ENCODE peak calls at places on chromosomes 4 and X, in four cellular contexts. A is K562, W is WTC11, K is GM12878. E is an unnamed sample.

GRCh38 chr4:147526272-147526654 is 45.4 kb downstream of the EDNRA start:
- DNase-seq in A (no peak), W (no peak), K (no peak), E (no peak)

GRCh38 chr4:86496094-86497060 is 97.7 kb upstream of the PTPN13 start:
- DNase-seq in A (peak; percentile 56), W (peak; percentile 25), K (no peak), E (peak; percentile 52)

GRCh38 chr4:57037982-57038604 is 59.4 kb downstream of the POLR2B start:
- DNase-seq in A (peak; percentile 59), W (peak; percentile 85), K (no peak), E (peak; percentile 72)

GRCh38 chrX:29487714-29488113 is 727.6 kb upstream of the MAGEB2 start:
- DNase-seq in A (no peak), W (no peak), K (no peak), E (no peak)

GRCh38 chr4:74408639-74409038 is 36.3 kb upstream of the AREG start:
- DNase-seq in A (no peak), W (no peak), K (no peak), E (no peak)

GRCh38 chr4:98517444-98518021 is 140.9 kb downstream of the TSPAN5 start:
- DNase-seq in A (no peak), W (no peak), K (no peak), E (no peak)

GRCh38 chr4:93346840-93347239 is 481.7 kb upstream of the ATOH1 start:
- DNase-seq in A (no peak), W (peak; percentile 14), K (no peak), E (no peak)

GRCh38 chr4:54473077-54473545 is 184.6 kb upstream of the KIT start:
- DNase-seq in A (peak; percentile 76), W (no peak), K (no peak), E (no peak)

GRCh38 chr4:120225527-120225926 is 158.9 kb upstream of the MAD2L1 start:
- DNase-seq in A (no peak), W (no peak), K (no peak), E (no peak)

GRCh38 chrX:131791608-131792355 is 231.3 kb upstream of the STK26 start:
- DNase-seq in A (no peak), W (no peak), K (no peak), E (no peak)

GRCh38 chrX:101260435-101260834 is 30.7 kb downstream of the TAF7L start:
- DNase-seq in A (peak; percentile 46), W (peak; percentile 21), K (no peak), E (no peak)

GRCh38 chrX:69968956-69969355 is 80.8 kb downstream of the AWAT2 start:
- DNase-seq in A (no peak), W (no peak), K (no peak), E (no peak)

GRCh38 chr4:7172946-7173345 is 19.4 kb upstream of the SORCS2 start:
- DNase-seq in A (no peak), W (no peak), K (no peak), E (no peak)

GRCh38 chrX:49082472-49082871 is 2.8 kb upstream of the WDR45 start:
- DNase-seq in A (no peak), W (no peak), K (no peak), E (no peak)

GRCh38 chr4:74675673-74676279 is 118.5 kb downstream of the BTC start:
- DNase-seq in A (peak; percentile 38), W (no peak), K (no peak), E (peak; percentile 10)

GRCh38 chr4:144449623-144450022 is 196.3 kb upstream of the HHIP start:
- DNase-seq in A (no peak), W (no peak), K (no peak), E (no peak)

GRCh38 chrX:144531877-144532276 is 648.0 kb downstream of the UBE2NL start:
- DNase-seq in A (no peak), W (no peak), K (no peak), E (no peak)

GRCh38 chr4:5712517-5712916 is 1.5 kb downstream of the EVC start:
- DNase-seq in A (no peak), W (no peak), K (peak; percentile 74), E (no peak)

GRCh38 chr4:37890501-37891220 is at the start of gene TBC1D1:
- DNase-seq in A (no peak), W (peak; percentile 40), K (no peak), E (peak; percentile 69)

GRCh38 chr4:168723569-168723968 is 226.7 kb downstream of the PALLD start:
- DNase-seq in A (no peak), W (no peak), K (no peak), E (no peak)

GRCh38 chrX:3440981-3441380 is 94.5 kb upstream of the MXRA5 start:
- DNase-seq in A (no peak), W (no peak), K (no peak), E (no peak)

GRCh38 chrX:10404435-10404834 is 215.9 kb downstream of the MID1 start:
- DNase-seq in A (no peak), W (no peak), K (no peak), E (no peak)

GRCh38 chr4:3401436-3402171 is 40.2 kb upstream of the HGFAC start:
- DNase-seq in A (no peak), W (no peak), K (no peak), E (no peak)

GRCh38 chr4:74304136-74304628 is 4.1 kb upstream of the EPGN start:
- DNase-seq in A (no peak), W (no peak), K (no peak), E (no peak)

GRCh38 chr4:83114576-83114975 is at the start of gene PLAC8:
- DNase-seq in A (no peak), W (no peak), K (peak; percentile 92), E (no peak)

GRCh38 chr4:89496851-89497250 is 189.3 kb upstream of the GPRIN3 start:
- DNase-seq in A (no peak), W (no peak), K (no peak), E (no peak)

GRCh38 chr4:48578132-48578964 is 88.3 kb downstream of the ZAR1 start:
- DNase-seq in A (peak; percentile 57), W (peak; percentile 47), K (peak; percentile 12), E (peak; percentile 59)

GRCh38 chr4:123361195-123361861 is 35.3 kb upstream of the SPRY1 start:
- DNase-seq in A (no peak), W (no peak), K (no peak), E (no peak)

GRCh38 chr4:98468744-98469143 is 189.7 kb downstream of the TSPAN5 start:
- DNase-seq in A (no peak), W (no peak), K (no peak), E (no peak)

GRCh38 chr4:53583513-53583912 is 7.8 kb downstream of the LNX1 start:
- DNase-seq in A (no peak), W (no peak), K (no peak), E (no peak)

GRCh38 chr4:40462326-40462725 is 127.2 kb downstream of the CHRNA9 start:
- DNase-seq in A (no peak), W (no peak), K (peak; percentile 57), E (no peak)

DNA sequence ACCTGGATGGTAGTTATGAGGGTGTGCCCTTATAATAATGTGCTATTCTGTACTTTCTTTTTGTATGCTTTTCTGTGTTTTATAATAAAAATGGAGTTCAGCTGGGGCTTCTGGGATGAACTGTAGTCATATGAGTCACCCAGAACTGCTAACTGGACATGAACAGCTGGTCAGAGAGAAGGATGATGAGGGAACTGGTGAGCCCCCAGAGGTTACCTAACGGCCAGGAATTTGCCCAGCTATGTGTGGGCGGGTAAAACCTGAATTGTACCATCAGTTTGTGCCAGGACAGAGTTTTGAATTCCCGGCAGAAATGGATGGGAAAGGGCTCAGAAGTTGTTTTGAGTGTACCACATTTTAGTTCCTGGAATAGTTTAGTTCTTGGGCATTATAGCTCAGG is 138.0 kb upstream of the USP9X start:
- DNase-seq in A (peak; percentile 12), W (no peak), K (no peak), E (no peak)
- TF ChIP-seq USF1 in A (no peak), W (no peak), K (no peak), E (no peak)

GRCh38 chr4:26235500-26235899 is 85.3 kb upstream of the RBPJ start:
- DNase-seq in A (no peak), W (no peak), K (no peak), E (no peak)
- TF ChIP-seq USF1 in A (no peak), W (no peak), K (no peak), E (no peak)

GRCh38 chr4:60611762-60612496 is 588.2 kb upstream of the ADGRL3 start:
- DNase-seq in A (no peak), W (no peak), K (no peak), E (no peak)

GRCh38 chr4:60619531-60620305 is 580.4 kb upstream of the ADGRL3 start:
- DNase-seq in A (no peak), W (no peak), K (no peak), E (no peak)

GRCh38 chr4:60617731-60618130 is 582.4 kb upstream of the ADGRL3 start:
- DNase-seq in A (no peak), W (no peak), K (no peak), E (no peak)
- TF ChIP-seq USF1 in A (no peak), W (no peak), K (no peak), E (no peak)

GRCh38 chrX:30504309-30504708 is 73.3 kb downstream of the TASL start:
- DNase-seq in A (peak; percentile 8), W (no peak), K (peak; percentile 5), E (peak; percentile 8)
- TF ChIP-seq USF1 in A (no peak), W (no peak), K (no peak), E (no peak)

DNA sequence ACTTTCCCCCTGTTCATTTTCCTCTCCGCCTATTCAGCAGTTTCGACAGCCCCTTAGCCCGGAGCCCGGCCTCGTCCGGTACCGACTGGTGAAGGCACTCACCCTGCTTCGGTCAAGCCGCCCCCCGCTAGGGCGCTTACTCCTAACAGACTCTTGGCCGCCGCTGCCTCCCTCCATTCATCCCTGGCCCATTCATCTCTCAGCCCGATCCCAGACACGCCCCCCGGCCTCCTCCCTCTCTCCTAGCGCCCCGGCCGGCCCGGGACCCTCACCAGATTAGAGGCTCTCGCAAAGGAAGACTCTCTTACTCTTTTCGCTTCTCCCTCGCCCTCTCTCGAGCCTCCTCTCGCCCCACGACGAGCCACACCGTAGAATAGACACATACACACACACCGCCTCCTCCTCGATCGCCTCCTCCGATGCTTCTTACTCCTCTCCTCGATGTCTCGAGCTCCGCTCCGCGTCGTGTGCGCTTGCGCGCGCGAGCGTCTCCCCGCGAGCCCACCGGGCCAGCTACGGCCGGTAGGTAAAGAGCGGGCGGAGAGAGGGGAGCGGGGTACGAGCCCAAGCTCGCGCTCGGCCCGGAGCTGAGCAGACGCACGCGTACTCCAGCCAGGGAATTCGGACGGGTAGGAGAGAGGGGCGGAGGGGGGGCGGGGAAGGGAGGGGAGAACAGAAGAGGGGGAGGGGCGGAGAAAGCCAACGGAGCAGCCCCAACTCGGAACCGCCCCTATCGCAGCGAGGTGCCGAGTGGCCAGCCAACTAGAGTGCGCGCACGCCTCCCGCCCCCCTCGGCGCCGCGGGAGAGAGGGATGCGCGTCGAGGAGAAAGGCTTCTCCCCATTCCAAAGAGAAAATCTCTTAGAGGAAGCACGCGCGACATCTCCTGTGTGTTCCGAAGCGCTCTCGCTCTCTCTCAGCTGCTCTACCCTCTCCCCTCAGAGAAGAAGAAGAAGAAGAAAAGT is at the start of gene WNK3:
- DNase-seq in A (no peak), W (peak; percentile 88), K (no peak), E (peak; percentile 86)
- TF ChIP-seq USF1 in A (no peak), W (no peak), K (no peak), E (no peak)

DNA sequence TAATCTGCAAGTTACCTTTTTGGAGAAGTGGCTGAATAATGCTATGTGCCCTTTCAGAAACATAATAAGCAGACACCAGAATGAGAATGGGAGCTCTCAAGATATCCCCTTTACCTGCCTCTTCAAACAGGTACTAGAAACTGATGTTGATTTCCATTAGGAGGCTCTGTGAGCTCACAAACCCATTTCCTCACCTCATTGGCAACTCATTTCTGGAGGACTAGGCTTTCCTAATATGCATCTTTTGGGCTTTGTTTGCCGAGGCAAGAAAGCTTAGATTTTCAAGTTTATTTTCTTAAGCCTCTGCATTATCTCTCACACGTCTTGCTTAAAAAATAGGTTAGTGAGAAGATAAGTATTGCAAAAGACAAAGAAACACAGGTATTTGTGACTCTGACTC is 313.1 kb upstream of the IRS4 start:
- DNase-seq in A (no peak), W (no peak), K (no peak), E (no peak)
- TF ChIP-seq USF1 in A (no peak), W (no peak), K (no peak), E (no peak)

E was measured in SK-N-SH.